ENCODE peak calls at places on chromosomes 4 and X, in seven cellular contexts. Y is foreskin fibroblast, W is neural progenitor cell, L is germinal center, X is NCI-H1694, O is Caki2, B is NB4. R is an unnamed sample.

GRCh38 chr4:129751646-129752045 is 655.7 kb downstream of the C4orf33 start:
- DNase-seq in Y (no peak), L (no peak), B (no peak), O (no peak), W (no peak), X (no peak), R (no peak)

GRCh38 chr4:74237425-74237966 is 70.8 kb upstream of the EPGN start:
- DNase-seq in O (no peak), B (no peak), Y (no peak), W (no peak), X (no peak), L (no peak), R (no peak)

GRCh38 chrX:39058724-39059123 is 257.5 kb downstream of the MID1IP1 start:
- DNase-seq in O (no peak), Y (no peak), B (no peak), L (no peak), W (no peak), X (no peak), R (no peak)

GRCh38 chrX:97405031-97405685 is 521.5 kb downstream of the RPA4 start:
- DNase-seq in O (no peak), B (no peak), W (no peak), Y (no peak), X (no peak), L (no peak), R (no peak)

GRCh38 chr4:8268901-8269534 is 536 bp upstream of the HTRA3 start:
- DNase-seq in O (no peak), Y (no peak), W (no peak), X (no peak), L (no peak), B (no peak), R (no peak)

GRCh38 chr4:171857302-171858005 is 44.2 kb downstream of the GALNTL6 start:
- DNase-seq in X (no peak), B (no peak), L (no peak), O (peak; percentile 22), Y (no peak), W (no peak), R (no peak)

GRCh38 chrX:13893826-13894225 is 76.9 kb upstream of the GPM6B start:
- DNase-seq in B (no peak), X (no peak), O (no peak), L (no peak), Y (no peak), W (no peak), R (no peak)

GRCh38 chr4:86586160-86586572 is 7.9 kb upstream of the PTPN13 start:
- DNase-seq in Y (no peak), X (no peak), W (no peak), O (no peak), L (no peak), B (peak; percentile 74), R (no peak)

GRCh38 chr4:124529131-124529530 is 183.4 kb downstream of the ANKRD50 start:
- DNase-seq in W (no peak), L (no peak), O (no peak), B (no peak), X (no peak), Y (peak; percentile 1), R (no peak)

GRCh38 chr4:147901886-147902285 is 170.0 kb downstream of the ARHGAP10 start:
- DNase-seq in X (no peak), W (no peak), Y (no peak), B (no peak), L (no peak), O (no peak), R (no peak)

GRCh38 chr4:38154251-38154650 is 194.1 kb downstream of the PTTG2 start:
- DNase-seq in X (no peak), Y (no peak), O (no peak), B (no peak), L (no peak), W (no peak), R (no peak)

GRCh38 chr4:107148922-107149321 is 112.8 kb upstream of the DKK2 start:
- DNase-seq in Y (no peak), O (no peak), B (no peak), L (no peak), X (no peak), W (peak; percentile 33), R (no peak)

GRCh38 chr4:15895517-15895916 is 43.0 kb downstream of the FGFBP1 start:
- DNase-seq in O (no peak), B (no peak), X (no peak), Y (no peak), L (no peak), W (no peak), R (no peak)

GRCh38 chr4:138494931-138495330 is 252.8 kb upstream of the SLC7A11 start:
- DNase-seq in O (peak; percentile 32), Y (no peak), B (peak; percentile 82), X (no peak), L (no peak), W (peak; percentile 46), R (no peak)

GRCh38 chr4:81405900-81406401 is 65.8 kb downstream of the RASGEF1B start:
- DNase-seq in Y (peak; percentile 58), X (peak; percentile 54), B (peak; percentile 74), W (peak; percentile 89), L (peak; percentile 53), O (peak; percentile 53), R (no peak)

GRCh38 chrX:54043696-54044125 is 562 bp downstream of the PHF8 start:
- DNase-seq in B (peak; percentile 58), L (peak; percentile 28), O (no peak), X (no peak), Y (peak; percentile 19), W (peak; percentile 77), R (no peak)

GRCh38 chr4:26235500-26235899 is 85.3 kb upstream of the RBPJ start:
- DNase-seq in X (peak; percentile 89), O (no peak), B (peak; percentile 28), L (no peak), W (no peak), Y (peak; percentile 92), R (peak; percentile 2)

GRCh38 chr4:61468091-61468720 is 268.1 kb downstream of the ADGRL3 start:
- DNase-seq in L (no peak), Y (peak; percentile 13), B (peak; percentile 52), O (no peak), X (no peak), W (no peak), R (no peak)

GRCh38 chr4:15005474-15006115 is 3.3 kb downstream of the CPEB2 start:
- DNase-seq in Y (no peak), B (no peak), X (no peak), W (no peak), L (no peak), O (peak; percentile 9), R (no peak)

GRCh38 chrX:56790778-56791177 is 61.7 kb downstream of the NBDY start:
- DNase-seq in L (no peak), X (no peak), O (no peak), W (peak; percentile 0), Y (no peak), B (no peak), R (no peak)

GRCh38 chr4:184978211-184978610 is 40.1 kb upstream of the HELT start:
- DNase-seq in L (no peak), X (no peak), W (no peak), B (no peak), O (no peak), Y (no peak), R (no peak)

GRCh38 chr4:155001229-155001628 is 207.2 kb upstream of the NPY2R start:
- DNase-seq in X (no peak), B (no peak), Y (no peak), O (no peak), W (no peak), L (no peak), R (no peak)

GRCh38 chr4:153518001-153518400 is 51.8 kb downstream of the TMEM131L start:
- DNase-seq in L (no peak), X (no peak), B (peak; percentile 23), O (no peak), Y (no peak), W (no peak), R (no peak)

GRCh38 chr4:544386-545105 is 31.5 kb downstream of the TMEM271 start:
- DNase-seq in O (no peak), W (no peak), L (no peak), Y (no peak), X (no peak), B (no peak), R (no peak)

GRCh38 chr4:111937368-111937767 is 207.9 kb upstream of the FAM241A start:
- DNase-seq in L (peak; percentile 13), X (no peak), B (peak; percentile 42), O (peak; percentile 10), Y (no peak), W (peak; percentile 13), R (no peak)

GRCh38 chrX:32778965-32779364 is 432.4 kb downstream of the DMD start:
- DNase-seq in L (no peak), B (no peak), Y (no peak), O (no peak), W (no peak), X (no peak), R (no peak)

GRCh38 chr4:616911-617643 is 8.3 kb upstream of the PDE6B start:
- DNase-seq in W (peak; percentile 0), L (no peak), B (no peak), X (no peak), Y (no peak), O (no peak), R (no peak)

GRCh38 chrX:153303276-153304262 is 18.0 kb downstream of the PNMA6F start:
- DNase-seq in Y (no peak), O (no peak), B (no peak), L (no peak), W (no peak), X (no peak), R (no peak)

GRCh38 chr4:141233673-141234072 is 13.0 kb downstream of the ZNF330 start:
- DNase-seq in L (no peak), Y (no peak), X (no peak), W (no peak), B (no peak), O (no peak), R (no peak)

GRCh38 chr4:73964862-73965611 is 16.8 kb downstream of the PF4 start:
- DNase-seq in O (no peak), W (peak; percentile 71), B (peak; percentile 23), Y (no peak), X (no peak), L (no peak), R (no peak)

GRCh38 chrX:102995316-102995715 is 58.2 kb downstream of the RAB40AL start:
- DNase-seq in O (no peak), W (no peak), B (no peak), X (no peak), L (no peak), Y (no peak), R (no peak)

GRCh38 chrX:49675075-49675719 is 20.6 kb downstream of the PAGE1 start:
- DNase-seq in L (no peak), X (no peak), Y (no peak), W (no peak), O (no peak), B (no peak), R (no peak)

GRCh38 chr4:86129546-86129945 is 230.3 kb downstream of the MAPK10 start:
- DNase-seq in L (no peak), X (no peak), B (no peak), Y (no peak), W (no peak), O (no peak), R (no peak)

GRCh38 chr4:165662341-165662740 is 210.7 kb upstream of the TLL1 start:
- DNase-seq in L (no peak), W (no peak), Y (no peak), X (no peak), O (no peak), B (no peak), R (no peak)